ENCODE peak calls at places on chromosome 11, in seven cellular contexts. U is activated T-helper 1 cell treated with anti-CD3 and anti-CD28 coated beads, Interleukin-12 subunit alpha, Interleukin-12 subunit beta, Interleukin-2, Interleukin-4 antibody, amounts not matched to agents 30 ng/mL and 10 ng/mL and 1 ng/mL, durations not matched to agents 14 hours and 24 hours and 36 hours; I is activated T-cell treated with anti-CD3 and anti-CD28 coated beads for 1 hour; B is CD8-positive, alpha-beta memory T cell; M is HCEC 1CT; P is ureter; T is hypothalamus. J is an unnamed sample.

GRCh38 chr11:117953029-117953671 is 23.9 kb upstream of the TMPRSS13 start:
- DNase-seq in T (no peak), M (no peak), U (no peak), P (no peak), I (no peak), B (no peak), J (no peak)

GRCh38 chr11:7609015-7609414 is 64.3 kb downstream of the CYB5R2 start:
- DNase-seq in I (no peak), B (no peak), T (no peak), P (no peak), U (no peak), M (no peak), J (no peak)

GRCh38 chr11:13227676-13228255 is 49.8 kb upstream of the BMAL1 start:
- DNase-seq in M (no peak), I (no peak), T (no peak), P (no peak), B (no peak), U (no peak), J (no peak)

GRCh38 chr11:9017773-9018172 is 14.0 kb upstream of the NRIP3 start:
- DNase-seq in T (peak), M (no peak), U (no peak), B (no peak), P (peak), I (no peak), J (no peak)

GRCh38 chr11:57775474-57775873 is 13.9 kb downstream of the CTNND1 start:
- DNase-seq in P (no peak), I (no peak), T (no peak), U (no peak), B (no peak), M (no peak), J (no peak)

GRCh38 chr11:33507967-33508366 is 192.7 kb downstream of the C11orf91 start:
- DNase-seq in U (no peak), B (no peak), T (no peak), M (peak), P (no peak), I (no peak), J (no peak)

GRCh38 chr11:2769779-2770555 is 70.2 kb upstream of the KCNQ1OT1 start:
- DNase-seq in B (no peak), P (no peak), U (no peak), I (no peak), T (no peak), M (no peak), J (no peak)

GRCh38 chr11:41612415-41612814 is 153.0 kb upstream of the LRRC4C start:
- DNase-seq in T (no peak), B (no peak), P (no peak), M (no peak), U (no peak), I (no peak), J (no peak)

GRCh38 chr11:66849501-66850234 is 6.4 kb downstream of the RCE1 start:
- DNase-seq in U (no peak), I (no peak), B (no peak), P (no peak), M (no peak), T (no peak), J (peak)

GRCh38 chr11:109704432-109704831 is 282.4 kb downstream of the C11orf87 start:
- DNase-seq in U (no peak), T (no peak), P (no peak), I (no peak), M (no peak), B (no peak), J (no peak)

GRCh38 chr11:17991799-17992433 is 20.9 kb downstream of the SERGEF start:
- DNase-seq in U (peak), B (peak), P (no peak), M (peak), I (peak), T (no peak), J (peak)

GRCh38 chr11:1838426-1839131 is at the start of gene TNNI2:
- DNase-seq in U (no peak), T (no peak), M (no peak), I (no peak), P (no peak), B (no peak), J (no peak)

GRCh38 chr11:59801981-59802638 is 8.5 kb downstream of the MRPL16 start:
- DNase-seq in U (no peak), I (no peak), T (peak), P (no peak), M (peak), B (no peak), J (no peak)

GRCh38 chr11:11218287-11218986 is 134.6 kb downstream of the CSNK2A3 start:
- DNase-seq in B (no peak), T (no peak), P (no peak), U (no peak), I (no peak), M (no peak), J (no peak)

GRCh38 chr11:121655481-121656332 is 202.9 kb upstream of the SORL1-AS1 start:
- DNase-seq in P (peak), B (peak), M (peak), I (peak), T (peak), U (peak), J (peak)

GRCh38 chr11:1734571-1735081 is 15.8 kb downstream of the IFITM10 start:
- DNase-seq in U (no peak), I (no peak), M (no peak), P (no peak), T (no peak), B (no peak), J (no peak)

GRCh38 chr11:65440831-65441499 is 18.4 kb downstream of the NEAT1 start:
- DNase-seq in P (peak), I (no peak), T (no peak), U (no peak), M (peak), B (no peak), J (no peak)

GRCh38 chr11:102882389-102883024 is 7.7 kb upstream of the MMP12 start:
- DNase-seq in B (no peak), I (no peak), P (no peak), T (no peak), U (no peak), M (peak), J (no peak)

GRCh38 chr11:64206457-64207246 is at the start of gene FERMT3:
- DNase-seq in U (peak), B (peak), I (peak), P (no peak), T (no peak), M (no peak), J (peak)

GRCh38 chr11:101470881-101471535 is 112.8 kb downstream of the TRPC6 start:
- DNase-seq in T (no peak), P (no peak), M (peak), B (no peak), I (no peak), U (no peak), J (no peak)

GRCh38 chr11:133992121-133992520 is 35.4 kb upstream of the IGSF9B start:
- DNase-seq in P (no peak), T (no peak), M (no peak), B (no peak), I (no peak), U (no peak), J (no peak)

GRCh38 chr11:26613759-26614158 is 41.7 kb upstream of the MUC15 start:
- DNase-seq in M (no peak), U (no peak), I (no peak), P (no peak), T (no peak), B (no peak), J (no peak)

GRCh38 chr11:118383657-118384056 is 17.7 kb upstream of the ATP5MG start:
- DNase-seq in U (no peak), T (no peak), M (no peak), B (no peak), I (no peak), P (no peak), J (no peak)

GRCh38 chr11:2229713-2230297 is 40.6 kb downstream of the ASCL2 start:
- DNase-seq in I (no peak), P (no peak), T (no peak), U (no peak), M (no peak), B (no peak), J (no peak)

GRCh38 chr11:61691378-61692156 is 11.4 kb downstream of the DAGLA start:
- DNase-seq in U (no peak), T (no peak), P (no peak), M (no peak), B (no peak), I (no peak), J (no peak)

GRCh38 chr11:115363921-115364320 is 140.3 kb downstream of the CADM1 start:
- DNase-seq in I (no peak), B (no peak), U (no peak), P (no peak), M (no peak), T (no peak), J (no peak)

GRCh38 chr11:124841765-124842700 is 23.2 kb upstream of the ROBO3 start:
- DNase-seq in T (no peak), U (no peak), M (no peak), P (no peak), I (no peak), B (no peak), J (no peak)

GRCh38 chr11:34053161-34053686 is 1.7 kb downstream of the CAPRIN1 start:
- DNase-seq in B (peak), I (peak), P (peak), U (peak), M (peak), T (peak), J (peak)

GRCh38 chr11:84714316-84714780 is 912.8 kb downstream of the DLG2 start:
- DNase-seq in T (peak), M (no peak), P (no peak), I (no peak), U (peak), B (no peak), J (no peak)

GRCh38 chr11:10139656-10140055 is 154.4 kb downstream of the SBF2 start:
- DNase-seq in U (no peak), M (peak), B (no peak), P (no peak), I (no peak), T (no peak), J (no peak)